ENCODE peak calls at places on chromosome 9, in seven cellular contexts. A is HCT116; L is breast epithelium; T is stomach; Z is CD8-positive, alpha-beta memory T cell; O is A549; Q is AG04450. W is an unnamed sample.

GRCh38 chr9:130149654-130150286 is 22.4 kb upstream of the NCS1 start:
- DNase-seq in O (no peak), A (no peak), Q (no peak), Z (no peak), L (no peak), T (no peak), W (no peak)

GRCh38 chr9:115114541-115114940 is 3.4 kb downstream of the TNC start:
- DNase-seq in Q (no peak), Z (no peak), O (no peak), A (no peak), L (no peak), T (no peak), W (no peak)

GRCh38 chr9:115883467-115884329 is 269.9 kb upstream of the PAPPA start:
- DNase-seq in Q (peak), A (peak), T (peak), L (peak), Z (no peak), O (peak), W (peak)

GRCh38 chr9:36517131-36517530 is 55.6 kb upstream of the MELK start:
- DNase-seq in T (no peak), Z (no peak), O (no peak), A (no peak), L (no peak), Q (no peak), W (no peak)

GRCh38 chr9:122309861-122310260 is 45.2 kb downstream of the MRRF start:
- DNase-seq in T (no peak), Q (no peak), O (no peak), A (no peak), L (no peak), Z (no peak), W (no peak)

GRCh38 chr9:16680965-16681658 is 189.4 kb downstream of the BNC2 start:
- DNase-seq in T (no peak), Q (no peak), Z (no peak), A (no peak), O (no peak), L (no peak), W (no peak)

GRCh38 chr9:109857337-109857736 is 77.3 kb downstream of the PALM2AKAP2 start:
- DNase-seq in T (no peak), Z (no peak), L (no peak), A (no peak), O (no peak), Q (peak), W (no peak)

GRCh38 chr9:133874061-133874638 is 118.0 kb downstream of the VAV2 start:
- DNase-seq in T (no peak), O (peak), A (peak), L (no peak), Q (no peak), Z (no peak), W (peak)

GRCh38 chr9:121299125-121299466 is 31.1 kb downstream of the GSN start:
- DNase-seq in Z (no peak), T (no peak), Q (no peak), L (no peak), O (no peak), A (no peak), W (no peak)

GRCh38 chr9:121298016-121298538 is 30.1 kb downstream of the GSN start:
- DNase-seq in Q (no peak), O (no peak), T (no peak), L (no peak), Z (no peak), A (no peak), W (no peak)

GRCh38 chr9:121300283-121301119 is 32.5 kb downstream of the GSN start:
- DNase-seq in L (no peak), Z (no peak), O (no peak), A (no peak), T (no peak), Q (no peak), W (no peak)

GRCh38 chr9:121298689-121299112 is 30.7 kb downstream of the GSN start:
- DNase-seq in L (no peak), O (no peak), T (no peak), Q (no peak), A (no peak), Z (no peak), W (no peak)

GRCh38 chr9:121299467-121300282 is 31.7 kb downstream of the GSN start:
- DNase-seq in Z (no peak), Q (no peak), A (no peak), T (peak), O (no peak), L (peak), W (peak)
- H3K27ac ChIP-seq in Z (no peak), Q (peak), A (peak), T (peak), O (peak), L (peak), W (peak)

DNA sequence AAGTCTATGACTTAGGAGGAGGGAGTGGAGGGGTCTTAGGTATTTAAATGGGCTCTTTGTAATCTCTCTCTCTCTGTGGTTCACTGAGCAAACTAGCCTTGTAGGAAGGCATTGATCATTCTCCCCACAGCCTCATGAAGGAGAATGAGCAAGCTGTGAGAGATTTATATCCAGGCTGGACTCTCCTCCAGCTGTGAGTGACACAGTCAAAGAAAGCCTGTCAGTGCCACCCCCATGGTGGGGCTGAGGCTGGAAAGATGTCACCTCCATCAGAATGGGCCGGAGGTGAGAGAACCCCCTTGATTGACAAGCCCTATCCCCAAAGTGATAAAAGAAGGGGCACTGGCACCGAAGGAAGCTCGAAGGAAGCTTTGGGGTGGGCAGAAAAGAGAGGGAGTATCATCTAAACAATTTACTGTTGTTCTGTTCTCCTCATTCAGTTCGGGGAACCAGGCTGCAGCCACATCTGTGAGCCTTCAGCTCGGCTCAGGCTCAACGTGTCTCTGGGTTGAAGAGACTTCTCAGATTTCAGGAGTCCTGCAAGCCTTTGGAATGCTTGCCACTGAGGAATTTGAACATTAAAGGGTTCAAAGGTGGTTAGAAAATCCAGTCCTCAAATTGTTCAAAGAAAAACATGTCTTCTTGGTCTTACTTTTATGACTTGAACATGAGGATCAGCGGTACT is 538.2 kb upstream of the ZNF462 start:
- DNase-seq in L (no peak), A (no peak), Q (no peak), Z (no peak), T (no peak), O (no peak), W (no peak)
- H3K4me3 ChIP-seq in L (no peak), A (no peak), Q (no peak), Z (no peak), T (no peak), O (no peak), W (no peak)

GRCh38 chr9:126988857-126989256 is 74.3 kb downstream of the RALGPS1 start:
- DNase-seq in T (no peak), O (no peak), L (no peak), Q (no peak), A (no peak), Z (no peak), W (no peak)
- H3K27ac ChIP-seq in T (peak), O (no peak), L (no peak), Q (no peak), A (no peak), Z (no peak), W (no peak)

GRCh38 chr9:136844766-136845464 is 2.6 kb downstream of the AJM1 start:
- DNase-seq in Z (no peak), Q (no peak), L (no peak), O (no peak), T (no peak), A (no peak), W (peak)

GRCh38 chr9:136845465-136846261 is 3.4 kb downstream of the AJM1 start:
- DNase-seq in Z (no peak), O (no peak), A (no peak), L (no peak), T (no peak), Q (no peak), W (no peak)

GRCh38 chr9:136847065-136847826 is 2.0 kb upstream of the PHPT1 start:
- DNase-seq in Q (no peak), T (peak), L (no peak), A (peak), O (peak), Z (no peak), W (peak)

GRCh38 chr9:136847827-136848392 is 1.3 kb upstream of the PHPT1 start:
- DNase-seq in O (peak), A (peak), Z (peak), Q (peak), T (peak), L (peak), W (peak)

DNA sequence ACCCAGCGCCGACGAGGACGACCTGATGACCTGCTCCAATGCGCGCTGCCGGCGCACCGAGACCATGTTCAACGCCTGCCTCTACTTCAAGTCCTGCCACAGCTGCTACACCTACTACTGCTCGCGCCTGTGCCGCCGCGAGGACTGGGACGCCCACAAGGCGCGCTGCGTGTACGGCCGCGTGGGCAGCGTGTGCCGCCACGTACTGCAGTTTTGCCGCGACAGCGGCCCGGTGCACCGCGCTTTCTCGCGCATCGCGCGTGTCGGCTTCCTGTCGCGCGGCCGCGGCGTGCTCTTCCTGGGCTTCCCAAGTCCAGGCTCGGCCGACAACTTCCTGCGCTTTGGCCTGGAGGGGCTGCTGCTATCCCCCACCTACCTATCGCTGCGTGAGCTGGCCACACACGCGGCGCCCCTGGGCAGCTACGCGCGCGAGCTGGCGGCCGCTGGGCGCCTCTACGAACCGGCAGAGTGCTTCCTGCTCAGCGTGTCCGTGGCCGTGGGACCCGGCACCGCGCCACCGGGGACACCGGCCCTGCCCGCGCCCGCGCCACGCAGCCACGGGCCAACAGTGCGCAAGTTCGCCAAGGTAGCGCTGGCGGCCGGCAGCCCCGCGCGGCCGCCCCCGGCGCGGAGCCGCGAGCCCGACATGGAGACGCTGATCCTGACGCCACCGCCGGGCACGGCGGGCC is 2.7 kb upstream of the PHPT1 start:
- DNase-seq in L (no peak), Z (no peak), T (no peak), O (no peak), Q (no peak), A (no peak), W (no peak)
- H3K4me3 ChIP-seq in L (peak), Z (no peak), T (peak), O (no peak), Q (peak), A (no peak), W (no peak)

GRCh38 chr9:137412431-137412830 is 10.5 kb downstream of the EXD3 start:
- DNase-seq in L (no peak), A (no peak), O (no peak), Q (no peak), Z (no peak), T (no peak), W (no peak)
- H3K27ac ChIP-seq in L (peak), A (peak), O (peak), Q (peak), Z (peak), T (peak), W (no peak)

GRCh38 chr9:94639045-94639995 is at the start of gene FBP1:
- DNase-seq in A (no peak), T (peak), L (no peak), O (no peak), Q (no peak), Z (peak), W (peak)
- H3K4me3 ChIP-seq in A (no peak), T (peak), L (peak), O (peak), Q (peak), Z (peak), W (peak)

GRCh38 chr9:3646226-3646625 is 120.4 kb upstream of the RFX3 start:
- DNase-seq in Z (no peak), Q (no peak), O (no peak), T (no peak), L (no peak), A (no peak), W (no peak)
- H3K27ac ChIP-seq in Z (no peak), Q (no peak), O (no peak), T (no peak), L (no peak), A (no peak), W (no peak)

DNA sequence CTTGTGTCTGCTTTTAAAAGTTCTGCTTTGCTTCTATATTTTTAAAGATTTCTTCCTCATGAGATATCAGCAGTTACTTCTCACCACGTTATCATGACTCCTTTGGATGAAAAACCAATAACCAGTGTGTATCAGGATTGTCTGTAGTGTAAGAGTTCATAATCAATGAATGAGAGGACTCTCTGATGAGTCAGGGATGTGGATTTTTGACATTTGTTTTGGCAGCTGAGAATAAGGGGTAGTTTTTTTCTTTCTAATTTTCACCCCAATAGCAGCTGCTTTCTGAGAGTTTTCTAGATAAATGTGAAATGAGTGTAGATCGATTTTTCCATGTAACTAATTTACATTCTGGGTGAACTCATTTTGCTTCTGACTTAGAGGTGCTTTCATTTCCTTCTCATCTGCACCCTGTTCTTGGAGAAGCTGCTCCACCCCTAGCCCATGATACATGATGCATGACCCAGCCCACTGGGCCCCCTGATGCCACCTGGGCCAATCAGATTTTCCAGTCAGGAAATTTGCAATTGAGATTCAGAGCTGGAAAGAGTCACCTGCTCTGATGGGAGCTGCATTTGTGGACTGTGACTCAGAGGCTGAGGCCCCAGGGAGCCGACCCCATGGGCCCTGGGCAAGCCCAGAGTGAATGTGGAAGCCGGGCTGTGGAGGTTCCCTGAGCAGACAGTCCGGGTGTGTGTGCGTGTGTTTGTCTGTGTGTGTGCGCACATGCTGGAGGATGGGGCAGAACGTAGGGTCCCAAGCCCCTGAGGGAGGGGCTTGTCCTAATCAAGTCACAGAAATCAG is 159.3 kb downstream of the RGS3 start:
- DNase-seq in Z (no peak), T (no peak), O (peak), L (no peak), A (peak), Q (no peak), W (peak)
- H3K4me3 ChIP-seq in Z (no peak), T (no peak), O (no peak), L (no peak), A (peak), Q (no peak), W (no peak)

W was measured in small intestine.